ENCODE peak calls at places on chromosomes 6 and 20, in five cellular contexts. One of them, this sample, is unnamed.
A peak's percentile ranks its signal among the peaks of the same experiment; 100 is the strongest.

GRCh38 chr6:17454316-17455005 is 61.1 kb downstream of the CAP2 start:
- DNase-seq in GDM1: no peak
- DNase-seq in CD8-positive, alpha-beta T cell: no peak
- DNase-seq in astrocyte of the cerebellum: no peak
- DNase-seq in stimulated activated CD4-positive, alpha-beta T cell treated with anti-CD3 and anti-CD28 coated beads, Interleukin-1b, Interleukin-23, amount 100 ng/mL, for 1 hour: no peak
- DNase-seq in this sample: no peak

GRCh38 chr6:148751233-148751632 is 4.4 kb downstream of the UST start:
- DNase-seq in stimulated activated CD4-positive, alpha-beta T cell treated with anti-CD3 and anti-CD28 coated beads, Interleukin-1b, Interleukin-23, amount 100 ng/mL, for 1 hour: no peak
- DNase-seq in astrocyte of the cerebellum: no peak
- DNase-seq in GDM1: no peak
- DNase-seq in CD8-positive, alpha-beta T cell: no peak
- DNase-seq in this sample: no peak

GRCh38 chr6:168742146-168742782 is 301.3 kb downstream of the SMOC2 start:
- DNase-seq in stimulated activated CD4-positive, alpha-beta T cell treated with anti-CD3 and anti-CD28 coated beads, Interleukin-1b, Interleukin-23, amount 100 ng/mL, for 1 hour: no peak
- DNase-seq in CD8-positive, alpha-beta T cell: no peak
- DNase-seq in GDM1: no peak
- DNase-seq in astrocyte of the cerebellum: no peak
- DNase-seq in this sample: no peak

GRCh38 chr20:23889775-23890187 is 10.2 kb upstream of the CST5 start:
- DNase-seq in CD8-positive, alpha-beta T cell: peak; percentile 49
- DNase-seq in stimulated activated CD4-positive, alpha-beta T cell treated with anti-CD3 and anti-CD28 coated beads, Interleukin-1b, Interleukin-23, amount 100 ng/mL, for 1 hour: peak; percentile 45
- DNase-seq in GDM1: peak; percentile 49
- DNase-seq in astrocyte of the cerebellum: no peak
- DNase-seq in this sample: no peak

GRCh38 chr6:157860505-157860991 is 37.5 kb downstream of the SNX9 start:
- DNase-seq in astrocyte of the cerebellum: no peak
- DNase-seq in stimulated activated CD4-positive, alpha-beta T cell treated with anti-CD3 and anti-CD28 coated beads, Interleukin-1b, Interleukin-23, amount 100 ng/mL, for 1 hour: no peak
- DNase-seq in GDM1: no peak
- DNase-seq in CD8-positive, alpha-beta T cell: no peak
- DNase-seq in this sample: no peak

GRCh38 chr6:37822851-37823682 is 3.5 kb downstream of the ZFAND3 start:
- DNase-seq in astrocyte of the cerebellum: no peak
- DNase-seq in CD8-positive, alpha-beta T cell: no peak
- DNase-seq in stimulated activated CD4-positive, alpha-beta T cell treated with anti-CD3 and anti-CD28 coated beads, Interleukin-1b, Interleukin-23, amount 100 ng/mL, for 1 hour: no peak
- DNase-seq in GDM1: no peak
- DNase-seq in this sample: no peak

GRCh38 chr6:6969761-6970223 is 138.0 kb upstream of the RREB1 start:
- DNase-seq in CD8-positive, alpha-beta T cell: no peak
- DNase-seq in stimulated activated CD4-positive, alpha-beta T cell treated with anti-CD3 and anti-CD28 coated beads, Interleukin-1b, Interleukin-23, amount 100 ng/mL, for 1 hour: no peak
- DNase-seq in GDM1: no peak
- DNase-seq in astrocyte of the cerebellum: no peak
- DNase-seq in this sample: no peak

GRCh38 chr6:41416165-41416837 is 80.9 kb downstream of the NCR2 start:
- DNase-seq in GDM1: no peak
- DNase-seq in CD8-positive, alpha-beta T cell: no peak
- DNase-seq in stimulated activated CD4-positive, alpha-beta T cell treated with anti-CD3 and anti-CD28 coated beads, Interleukin-1b, Interleukin-23, amount 100 ng/mL, for 1 hour: no peak
- DNase-seq in astrocyte of the cerebellum: no peak
- DNase-seq in this sample: no peak

GRCh38 chr6:69423785-69424184 is 373.0 kb downstream of the LMBRD1 start:
- DNase-seq in GDM1: no peak
- DNase-seq in CD8-positive, alpha-beta T cell: no peak
- DNase-seq in stimulated activated CD4-positive, alpha-beta T cell treated with anti-CD3 and anti-CD28 coated beads, Interleukin-1b, Interleukin-23, amount 100 ng/mL, for 1 hour: no peak
- DNase-seq in astrocyte of the cerebellum: no peak
- DNase-seq in this sample: no peak

GRCh38 chr6:27922949-27923348 is 10.8 kb upstream of the OR2B2 start:
- DNase-seq in stimulated activated CD4-positive, alpha-beta T cell treated with anti-CD3 and anti-CD28 coated beads, Interleukin-1b, Interleukin-23, amount 100 ng/mL, for 1 hour: no peak
- DNase-seq in GDM1: no peak
- DNase-seq in CD8-positive, alpha-beta T cell: no peak
- DNase-seq in astrocyte of the cerebellum: no peak
- DNase-seq in this sample: no peak

GRCh38 chr20:39103732-39104131 is 141.6 kb downstream of the DHX35 start:
- DNase-seq in stimulated activated CD4-positive, alpha-beta T cell treated with anti-CD3 and anti-CD28 coated beads, Interleukin-1b, Interleukin-23, amount 100 ng/mL, for 1 hour: no peak
- DNase-seq in GDM1: no peak
- DNase-seq in astrocyte of the cerebellum: no peak
- DNase-seq in CD8-positive, alpha-beta T cell: no peak
- DNase-seq in this sample: no peak

GRCh38 chr6:11364971-11365397 is 132.5 kb upstream of the NEDD9 start:
- DNase-seq in GDM1: no peak
- DNase-seq in CD8-positive, alpha-beta T cell: no peak
- DNase-seq in stimulated activated CD4-positive, alpha-beta T cell treated with anti-CD3 and anti-CD28 coated beads, Interleukin-1b, Interleukin-23, amount 100 ng/mL, for 1 hour: no peak
- DNase-seq in astrocyte of the cerebellum: no peak
- DNase-seq in this sample: no peak

GRCh38 chr20:51788822-51789221 is 13.5 kb downstream of the SALL4 start:
- DNase-seq in GDM1: no peak
- DNase-seq in CD8-positive, alpha-beta T cell: no peak
- DNase-seq in stimulated activated CD4-positive, alpha-beta T cell treated with anti-CD3 and anti-CD28 coated beads, Interleukin-1b, Interleukin-23, amount 100 ng/mL, for 1 hour: no peak
- DNase-seq in astrocyte of the cerebellum: no peak
- DNase-seq in this sample: no peak

GRCh38 chr20:62860391-62860923 is 1.2 kb downstream of the TCFL5 start:
- DNase-seq in astrocyte of the cerebellum: no peak
- DNase-seq in stimulated activated CD4-positive, alpha-beta T cell treated with anti-CD3 and anti-CD28 coated beads, Interleukin-1b, Interleukin-23, amount 100 ng/mL, for 1 hour: no peak
- DNase-seq in CD8-positive, alpha-beta T cell: no peak
- DNase-seq in GDM1: no peak
- DNase-seq in this sample: no peak

GRCh38 chr6:112036088-112036637 is 17.7 kb upstream of the CCN6 start:
- DNase-seq in stimulated activated CD4-positive, alpha-beta T cell treated with anti-CD3 and anti-CD28 coated beads, Interleukin-1b, Interleukin-23, amount 100 ng/mL, for 1 hour: no peak
- DNase-seq in CD8-positive, alpha-beta T cell: no peak
- DNase-seq in astrocyte of the cerebellum: no peak
- DNase-seq in GDM1: no peak
- DNase-seq in this sample: no peak

GRCh38 chr20:50624351-50625016 is 66.9 kb downstream of the RIPOR3 start:
- DNase-seq in astrocyte of the cerebellum: no peak
- DNase-seq in GDM1: no peak
- DNase-seq in CD8-positive, alpha-beta T cell: no peak
- DNase-seq in stimulated activated CD4-positive, alpha-beta T cell treated with anti-CD3 and anti-CD28 coated beads, Interleukin-1b, Interleukin-23, amount 100 ng/mL, for 1 hour: no peak
- DNase-seq in this sample: no peak

GRCh38 chr6:524803-525202 is 132.1 kb downstream of the HUS1B start:
- DNase-seq in GDM1: peak; percentile 16
- DNase-seq in stimulated activated CD4-positive, alpha-beta T cell treated with anti-CD3 and anti-CD28 coated beads, Interleukin-1b, Interleukin-23, amount 100 ng/mL, for 1 hour: no peak
- DNase-seq in astrocyte of the cerebellum: no peak
- DNase-seq in CD8-positive, alpha-beta T cell: no peak
- DNase-seq in this sample: no peak

GRCh38 chr6:3458706-3459421 is 2.0 kb upstream of the SLC22A23 start:
- DNase-seq in GDM1: no peak
- DNase-seq in CD8-positive, alpha-beta T cell: no peak
- DNase-seq in stimulated activated CD4-positive, alpha-beta T cell treated with anti-CD3 and anti-CD28 coated beads, Interleukin-1b, Interleukin-23, amount 100 ng/mL, for 1 hour: no peak
- DNase-seq in astrocyte of the cerebellum: no peak
- DNase-seq in this sample: no peak

GRCh38 chr20:32018269-32019155 is 8.3 kb downstream of the CCM2L start:
- DNase-seq in CD8-positive, alpha-beta T cell: peak; percentile 26
- DNase-seq in GDM1: no peak
- DNase-seq in stimulated activated CD4-positive, alpha-beta T cell treated with anti-CD3 and anti-CD28 coated beads, Interleukin-1b, Interleukin-23, amount 100 ng/mL, for 1 hour: peak; percentile 2
- DNase-seq in astrocyte of the cerebellum: no peak
- DNase-seq in this sample: no peak

GRCh38 chr6:154590770-154591169 is 80.3 kb upstream of the CNKSR3 start:
- DNase-seq in GDM1: no peak
- DNase-seq in astrocyte of the cerebellum: no peak
- DNase-seq in stimulated activated CD4-positive, alpha-beta T cell treated with anti-CD3 and anti-CD28 coated beads, Interleukin-1b, Interleukin-23, amount 100 ng/mL, for 1 hour: no peak
- DNase-seq in CD8-positive, alpha-beta T cell: no peak
- DNase-seq in this sample: no peak

GRCh38 chr20:45833883-45834796 is 541 bp downstream of the SNX21 start:
- DNase-seq in stimulated activated CD4-positive, alpha-beta T cell treated with anti-CD3 and anti-CD28 coated beads, Interleukin-1b, Interleukin-23, amount 100 ng/mL, for 1 hour: no peak
- DNase-seq in astrocyte of the cerebellum: no peak
- DNase-seq in GDM1: no peak
- DNase-seq in CD8-positive, alpha-beta T cell: no peak
- DNase-seq in this sample: no peak

GRCh38 chr6:157438611-157439109 is 57.7 kb downstream of the ZDHHC14 start:
- DNase-seq in CD8-positive, alpha-beta T cell: no peak
- DNase-seq in astrocyte of the cerebellum: no peak
- DNase-seq in GDM1: no peak
- DNase-seq in stimulated activated CD4-positive, alpha-beta T cell treated with anti-CD3 and anti-CD28 coated beads, Interleukin-1b, Interleukin-23, amount 100 ng/mL, for 1 hour: no peak
- DNase-seq in this sample: no peak